ENCODE peak calls at places on chromosomes 3 and 15, in eight cellular contexts. Q, C, D, F, P, A, L and G are unnamed samples.

GRCh38 chr3:156332304-156332703 is 211.9 kb downstream of the KCNAB1 start:
- DNase-seq in Q (no peak), C (no peak), D (no peak), F (peak; percentile 6), P (no peak), A (no peak), L (no peak), G (no peak)

GRCh38 chr15:76235186-76235826 is 76.0 kb downstream of the ETFA start:
- DNase-seq in Q (peak; percentile 9), C (peak; percentile 26), D (no peak), F (peak; percentile 70), P (no peak), A (no peak), L (no peak), G (peak; percentile 34)

GRCh38 chr3:124780356-124780755 is 50.1 kb downstream of the UMPS start:
- DNase-seq in Q (no peak), C (no peak), D (no peak), F (no peak), P (peak; percentile 92), A (no peak), L (no peak), G (peak; percentile 71)

GRCh38 chr3:49422379-49423248 is at the start of gene AMT:
- DNase-seq in Q (no peak), C (no peak), D (no peak), F (no peak), P (no peak), A (peak; percentile 64), L (peak; percentile 59), G (peak; percentile 74)

GRCh38 chr15:82129769-82130168 is 84.0 kb upstream of the MEX3B start:
- DNase-seq in Q (peak; percentile 87), C (no peak), D (no peak), F (no peak), P (no peak), A (no peak), L (no peak), G (peak; percentile 16)

GRCh38 chr15:96322401-96323249 is 7.9 kb upstream of the NR2F2 start:
- DNase-seq in Q (no peak), C (no peak), D (no peak), F (no peak), P (peak; percentile 74), A (no peak), L (no peak), G (peak; percentile 26)

GRCh38 chr3:110900583-110900982 is 171.0 kb upstream of the NECTIN3 start:
- DNase-seq in Q (peak; percentile 3), C (no peak), D (no peak), F (no peak), P (no peak), A (no peak), L (no peak), G (no peak)

GRCh38 chr3:14473411-14473891 is 66.7 kb downstream of the GRIP2 start:
- DNase-seq in Q (no peak), C (no peak), D (no peak), F (no peak), P (no peak), A (no peak), L (no peak), G (no peak)

GRCh38 chr3:50605901-50606326 is 5.7 kb downstream of the CISH start:
- DNase-seq in Q (no peak), C (no peak), D (no peak), F (no peak), P (no peak), A (no peak), L (no peak), G (no peak)